ENCODE peak calls at places on chromosomes 3 and 15, in five cellular contexts. One of them, this sample, is unnamed.

GRCh38 chr3:156750191-156750873 is 75.8 kb upstream of the LEKR1 start:
- DNase-seq in heart right ventricle: no peak
- DNase-seq in ascending aorta: no peak
- DNase-seq in endothelial cell: no peak
- DNase-seq in sigmoid colon: no peak
- DNase-seq in this sample: no peak

GRCh38 chr3:177145954-177146353 is 51.3 kb downstream of the TBL1XR1 start:
- DNase-seq in heart right ventricle: no peak
- DNase-seq in sigmoid colon: no peak
- DNase-seq in endothelial cell: no peak
- DNase-seq in ascending aorta: no peak
- DNase-seq in this sample: no peak

GRCh38 chr3:32685604-32686185 is 707 bp downstream of the CNOT10 start:
- DNase-seq in sigmoid colon: no peak
- DNase-seq in ascending aorta: no peak
- DNase-seq in endothelial cell: no peak
- DNase-seq in heart right ventricle: no peak
- DNase-seq in this sample: no peak

GRCh38 chr15:101027273-101027901 is 108.2 kb downstream of the LRRK1 start:
- DNase-seq in endothelial cell: no peak
- DNase-seq in ascending aorta: no peak
- DNase-seq in sigmoid colon: peak
- DNase-seq in heart right ventricle: peak
- DNase-seq in this sample: peak

GRCh38 chr3:13348671-13349396 is 71.3 kb downstream of the NUP210 start:
- DNase-seq in sigmoid colon: no peak
- DNase-seq in endothelial cell: peak
- DNase-seq in ascending aorta: no peak
- DNase-seq in heart right ventricle: peak
- DNase-seq in this sample: no peak

GRCh38 chr3:161523916-161524315 is 27.3 kb downstream of the OTOL1 start:
- DNase-seq in ascending aorta: no peak
- DNase-seq in sigmoid colon: no peak
- DNase-seq in endothelial cell: no peak
- DNase-seq in heart right ventricle: no peak
- DNase-seq in this sample: no peak

GRCh38 chr3:126480251-126480650 is 4.6 kb upstream of the ZXDC start:
- DNase-seq in heart right ventricle: no peak
- DNase-seq in sigmoid colon: no peak
- DNase-seq in endothelial cell: no peak
- DNase-seq in ascending aorta: no peak
- DNase-seq in this sample: no peak

GRCh38 chr3:13296662-13297061 is 123.5 kb downstream of the NUP210 start:
- DNase-seq in sigmoid colon: peak
- DNase-seq in ascending aorta: no peak
- DNase-seq in endothelial cell: peak
- DNase-seq in heart right ventricle: no peak
- DNase-seq in this sample: peak

GRCh38 chr3:72661115-72661457 is 187.2 kb downstream of the SHQ1 start:
- DNase-seq in ascending aorta: peak
- DNase-seq in endothelial cell: no peak
- DNase-seq in heart right ventricle: peak
- DNase-seq in sigmoid colon: peak
- DNase-seq in this sample: no peak

GRCh38 chr3:149657796-149658443 is at the start of gene WWTR1:
- DNase-seq in sigmoid colon: peak
- DNase-seq in heart right ventricle: peak
- DNase-seq in ascending aorta: peak
- DNase-seq in endothelial cell: peak
- DNase-seq in this sample: peak

GRCh38 chr15:66901336-66902100 is 163.9 kb upstream of the SMAD3 start:
- DNase-seq in endothelial cell: no peak
- DNase-seq in ascending aorta: no peak
- DNase-seq in heart right ventricle: no peak
- DNase-seq in sigmoid colon: peak
- DNase-seq in this sample: no peak

GRCh38 chr3:57999423-58000115 is 8.7 kb upstream of the FLNB start:
- DNase-seq in heart right ventricle: no peak
- DNase-seq in ascending aorta: no peak
- DNase-seq in sigmoid colon: no peak
- DNase-seq in endothelial cell: no peak
- DNase-seq in this sample: no peak

GRCh38 chr15:90002428-90002844 is 1.3 kb downstream of the ZNF710 start:
- DNase-seq in heart right ventricle: peak
- DNase-seq in ascending aorta: no peak
- DNase-seq in endothelial cell: no peak
- DNase-seq in sigmoid colon: peak
- DNase-seq in this sample: no peak

GRCh38 chr15:91338763-91339162 is 238.7 kb downstream of the SV2B start:
- DNase-seq in heart right ventricle: no peak
- DNase-seq in ascending aorta: no peak
- DNase-seq in sigmoid colon: no peak
- DNase-seq in endothelial cell: peak
- DNase-seq in this sample: no peak

GRCh38 chr3:183837894-183838293 is 12.5 kb upstream of the MAP6D1 start:
- DNase-seq in ascending aorta: no peak
- DNase-seq in heart right ventricle: no peak
- DNase-seq in sigmoid colon: no peak
- DNase-seq in endothelial cell: no peak
- DNase-seq in this sample: no peak

GRCh38 chr3:186374370-186374769 is 12.3 kb upstream of the DGKG start:
- DNase-seq in sigmoid colon: no peak
- DNase-seq in ascending aorta: no peak
- DNase-seq in heart right ventricle: no peak
- DNase-seq in endothelial cell: no peak
- DNase-seq in this sample: no peak

GRCh38 chr3:377158-377561 is 180.6 kb downstream of the CHL1 start:
- DNase-seq in heart right ventricle: no peak
- DNase-seq in ascending aorta: no peak
- DNase-seq in sigmoid colon: no peak
- DNase-seq in endothelial cell: no peak
- DNase-seq in this sample: no peak

GRCh38 chr3:46731795-46732194 is 14.1 kb upstream of the PRSS50 start:
- DNase-seq in ascending aorta: no peak
- DNase-seq in endothelial cell: no peak
- DNase-seq in sigmoid colon: no peak
- DNase-seq in heart right ventricle: no peak
- DNase-seq in this sample: no peak

GRCh38 chr15:76866716-76867321 is 38.3 kb downstream of the SCAPER start:
- DNase-seq in ascending aorta: no peak
- DNase-seq in heart right ventricle: peak
- DNase-seq in sigmoid colon: no peak
- DNase-seq in endothelial cell: peak
- DNase-seq in this sample: no peak

DNA sequence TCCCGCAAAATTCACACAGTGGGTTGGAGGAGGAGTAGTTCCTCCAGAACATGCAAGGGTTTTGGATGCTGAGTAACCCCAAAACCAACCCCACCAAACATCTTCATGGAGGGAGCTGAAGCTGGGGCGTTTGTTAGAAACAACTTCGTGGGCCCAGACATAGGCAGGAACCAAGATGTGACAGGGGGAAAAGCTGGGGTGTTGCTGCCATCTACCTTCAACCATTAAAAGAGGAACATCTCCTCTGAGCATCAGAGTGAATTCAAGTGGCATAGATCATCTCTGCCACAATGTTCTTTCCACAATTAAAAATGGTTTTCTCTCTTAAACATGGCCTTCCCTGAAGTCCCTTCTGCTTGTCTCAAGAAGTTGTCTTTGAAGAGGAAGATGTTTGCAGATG is 20.5 kb downstream of the SIDT1 start:
- DNase-seq in heart right ventricle: no peak
- DNase-seq in sigmoid colon: no peak
- DNase-seq in endothelial cell: no peak
- DNase-seq in ascending aorta: no peak
- DNase-seq in this sample: no peak
- TF ChIP-seq CTCF in heart right ventricle: no peak
- TF ChIP-seq CTCF in sigmoid colon: no peak
- TF ChIP-seq CTCF in endothelial cell: no peak
- TF ChIP-seq CTCF in ascending aorta: no peak
- TF ChIP-seq CTCF in this sample: no peak

DNA sequence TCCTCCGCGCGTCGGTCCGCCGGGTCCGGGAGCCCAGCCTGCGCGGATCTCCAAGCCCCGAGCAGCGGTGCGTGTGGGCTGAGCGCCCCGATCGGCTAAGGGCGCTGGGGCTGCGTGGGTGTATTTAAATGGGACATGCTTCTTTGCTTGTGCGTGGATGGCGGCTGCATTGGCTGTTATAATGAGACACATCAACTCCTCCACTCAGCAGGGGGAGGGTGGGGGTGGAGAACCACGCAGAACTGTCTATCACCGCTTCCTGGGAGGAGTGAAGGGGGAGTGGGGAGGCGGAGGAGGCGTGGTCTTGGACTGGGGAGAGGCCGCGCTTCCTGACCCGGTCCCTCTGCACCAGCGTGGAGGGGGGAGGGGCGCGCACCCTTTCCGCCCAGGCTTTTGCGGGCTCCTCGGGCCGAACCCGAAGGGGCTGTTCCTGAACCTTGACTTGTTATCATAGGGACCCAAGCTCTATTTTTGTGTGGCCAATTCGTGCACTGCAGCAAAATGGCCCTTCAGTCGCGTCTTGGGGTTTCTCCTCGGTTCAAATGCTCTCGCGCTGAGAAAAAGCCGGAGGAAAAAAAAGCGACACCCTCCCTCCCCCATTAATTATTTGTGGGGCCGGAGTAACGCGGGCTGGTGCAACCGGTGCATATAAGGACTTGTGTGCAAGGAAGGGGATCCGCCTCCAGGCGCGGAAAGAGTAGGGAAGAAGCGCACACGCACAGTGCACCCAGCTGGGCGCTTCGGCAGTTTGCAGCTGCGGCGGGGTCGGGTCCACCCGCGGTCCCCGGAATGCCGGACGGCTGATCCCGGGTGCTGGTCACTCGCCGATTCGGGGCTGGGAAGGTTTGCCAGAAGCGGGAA is at the start of gene TNIK:
- DNase-seq in heart right ventricle: peak
- DNase-seq in sigmoid colon: peak
- DNase-seq in ascending aorta: peak
- DNase-seq in endothelial cell: peak
- DNase-seq in this sample: peak
- TF ChIP-seq CTCF in heart right ventricle: peak
- TF ChIP-seq CTCF in sigmoid colon: peak
- TF ChIP-seq CTCF in ascending aorta: peak
- TF ChIP-seq CTCF in endothelial cell: peak
- TF ChIP-seq CTCF in this sample: peak

GRCh38 chr3:14373753-14374376 is 28.5 kb upstream of the SLC6A6 start:
- DNase-seq in sigmoid colon: no peak
- DNase-seq in heart right ventricle: no peak
- DNase-seq in endothelial cell: no peak
- DNase-seq in ascending aorta: no peak
- DNase-seq in this sample: no peak

GRCh38 chr3:14370719-14371572 is 31.5 kb upstream of the SLC6A6 start:
- DNase-seq in sigmoid colon: no peak
- DNase-seq in heart right ventricle: no peak
- DNase-seq in endothelial cell: no peak
- DNase-seq in ascending aorta: no peak
- DNase-seq in this sample: no peak

GRCh38 chr3:14369675-14370669 is 32.4 kb upstream of the SLC6A6 start:
- DNase-seq in sigmoid colon: no peak
- DNase-seq in heart right ventricle: no peak
- DNase-seq in ascending aorta: no peak
- DNase-seq in endothelial cell: peak
- DNase-seq in this sample: no peak

GRCh38 chr3:14372587-14372986 is 29.8 kb upstream of the SLC6A6 start:
- DNase-seq in endothelial cell: no peak
- DNase-seq in sigmoid colon: no peak
- DNase-seq in ascending aorta: no peak
- DNase-seq in heart right ventricle: no peak
- DNase-seq in this sample: no peak

GRCh38 chr3:14371573-14372474 is 30.6 kb upstream of the SLC6A6 start:
- DNase-seq in heart right ventricle: peak
- DNase-seq in endothelial cell: no peak
- DNase-seq in ascending aorta: peak
- DNase-seq in sigmoid colon: peak
- DNase-seq in this sample: no peak
- TF ChIP-seq CTCF in heart right ventricle: peak
- TF ChIP-seq CTCF in endothelial cell: no peak
- TF ChIP-seq CTCF in ascending aorta: no peak
- TF ChIP-seq CTCF in sigmoid colon: no peak
- TF ChIP-seq CTCF in this sample: peak

GRCh38 chr15:48029656-48030055 is 91.1 kb upstream of the SLC24A5 start:
- DNase-seq in ascending aorta: no peak
- DNase-seq in heart right ventricle: no peak
- DNase-seq in endothelial cell: no peak
- DNase-seq in sigmoid colon: no peak
- DNase-seq in this sample: no peak

GRCh38 chr15:48028712-48029111 is 92.1 kb upstream of the SLC24A5 start:
- DNase-seq in heart right ventricle: no peak
- DNase-seq in ascending aorta: no peak
- DNase-seq in sigmoid colon: no peak
- DNase-seq in endothelial cell: no peak
- DNase-seq in this sample: no peak

GRCh38 chr15:48020166-48020565 is 100.6 kb upstream of the SLC24A5 start:
- DNase-seq in heart right ventricle: no peak
- DNase-seq in endothelial cell: no peak
- DNase-seq in ascending aorta: no peak
- DNase-seq in sigmoid colon: no peak
- DNase-seq in this sample: no peak

GRCh38 chr15:48021336-48022086 is 99.3 kb upstream of the SLC24A5 start:
- DNase-seq in endothelial cell: no peak
- DNase-seq in ascending aorta: no peak
- DNase-seq in sigmoid colon: no peak
- DNase-seq in heart right ventricle: no peak
- DNase-seq in this sample: no peak

GRCh38 chr15:48025118-48025517 is 95.7 kb upstream of the SLC24A5 start:
- DNase-seq in heart right ventricle: no peak
- DNase-seq in ascending aorta: no peak
- DNase-seq in sigmoid colon: no peak
- DNase-seq in endothelial cell: no peak
- DNase-seq in this sample: no peak
- TF ChIP-seq CTCF in heart right ventricle: no peak
- TF ChIP-seq CTCF in ascending aorta: no peak
- TF ChIP-seq CTCF in sigmoid colon: no peak
- TF ChIP-seq CTCF in endothelial cell: no peak
- TF ChIP-seq CTCF in this sample: peak

GRCh38 chr3:96813820-96814580 is 394 bp upstream of the EPHA6 start:
- DNase-seq in heart right ventricle: peak
- DNase-seq in endothelial cell: peak
- DNase-seq in sigmoid colon: peak
- DNase-seq in ascending aorta: no peak
- DNase-seq in this sample: peak
- TF ChIP-seq CTCF in heart right ventricle: no peak
- TF ChIP-seq CTCF in endothelial cell: peak
- TF ChIP-seq CTCF in sigmoid colon: peak
- TF ChIP-seq CTCF in ascending aorta: no peak
- TF ChIP-seq CTCF in this sample: peak